ENCODE peak calls at places on chromosomes 16 and 17, in seven cellular contexts. C is HepG2, U is HCT116, G is GM12878, K is SK-N-SH, E is K562, X is H1. D is an unnamed sample.
A peak's percentile ranks its signal among the peaks of the same experiment; 100 is the strongest.

GRCh38 chr16:22848451-22848850 is 34.5 kb downstream of the HS3ST2 start:
- DNase-seq in X (no peak), E (no peak), G (no peak), K (no peak), U (no peak), C (no peak), D (no peak)

GRCh38 chr17:68591583-68591982 is 9.6 kb downstream of the FAM20A start:
- DNase-seq in G (no peak), C (no peak), E (peak; percentile 80), K (no peak), X (no peak), U (no peak), D (peak; percentile 31)

GRCh38 chr16:10314811-10315210 is 71.0 kb upstream of the ATF7IP2 start:
- DNase-seq in G (no peak), C (peak; percentile 65), X (no peak), E (no peak), K (peak; percentile 8), U (no peak), D (peak; percentile 42)

GRCh38 chr16:3157229-3158013 is 22.6 kb downstream of the ZNF213 start:
- DNase-seq in C (peak; percentile 89), K (peak; percentile 76), U (peak; percentile 90), X (no peak), E (peak; percentile 71), G (no peak), D (peak; percentile 93)

GRCh38 chr16:59164461-59164860 is 430.3 kb upstream of the GOT2 start:
- DNase-seq in X (no peak), E (no peak), U (no peak), K (no peak), C (no peak), G (no peak), D (peak; percentile 55)

GRCh38 chr16:68074850-68075249 is 10.3 kb upstream of the NFATC3 start:
- DNase-seq in G (peak; percentile 95), U (no peak), X (no peak), C (no peak), E (no peak), K (no peak), D (no peak)

GRCh38 chr17:57092171-57092570 is 7.1 kb downstream of the AKAP1 start:
- DNase-seq in E (no peak), K (no peak), X (no peak), U (no peak), C (no peak), G (no peak), D (no peak)

GRCh38 chr16:74667215-74667765 is 613 bp upstream of the RFWD3 start:
- DNase-seq in U (no peak), K (peak; percentile 24), E (peak; percentile 46), C (peak; percentile 41), G (no peak), X (no peak), D (no peak)

GRCh38 chr17:37230633-37231032 is 145.2 kb upstream of the C17orf78 start:
- DNase-seq in X (no peak), E (no peak), U (no peak), C (no peak), K (no peak), G (no peak), D (no peak)

GRCh38 chr17:9169116-9169515 is 147.8 kb downstream of the NTN1 start:
- DNase-seq in X (no peak), E (no peak), K (no peak), U (peak; percentile 28), G (no peak), C (no peak), D (no peak)

GRCh38 chr16:81469710-81470481 is 25.3 kb downstream of the CMIP start:
- DNase-seq in E (peak; percentile 51), K (no peak), C (no peak), U (no peak), X (no peak), G (peak; percentile 65), D (no peak)

GRCh38 chr17:48053758-48054237 is 5.6 kb downstream of the NFE2L1 start:
- DNase-seq in K (no peak), G (no peak), C (no peak), E (no peak), X (no peak), U (no peak), D (no peak)

GRCh38 chr17:48051706-48052486 is 3.7 kb downstream of the NFE2L1 start:
- DNase-seq in G (no peak), C (peak; percentile 85), U (no peak), E (peak; percentile 47), X (no peak), K (no peak), D (peak; percentile 47)

GRCh38 chr17:48054238-48055185 is 6.4 kb downstream of the NFE2L1 start:
- DNase-seq in E (peak; percentile 80), X (peak; percentile 98), C (no peak), U (no peak), G (no peak), K (peak; percentile 97), D (no peak)

GRCh38 chr17:48051278-48051677 is 3.1 kb downstream of the NFE2L1 start:
- DNase-seq in K (no peak), X (no peak), E (no peak), G (no peak), C (no peak), U (no peak), D (no peak)

DNA sequence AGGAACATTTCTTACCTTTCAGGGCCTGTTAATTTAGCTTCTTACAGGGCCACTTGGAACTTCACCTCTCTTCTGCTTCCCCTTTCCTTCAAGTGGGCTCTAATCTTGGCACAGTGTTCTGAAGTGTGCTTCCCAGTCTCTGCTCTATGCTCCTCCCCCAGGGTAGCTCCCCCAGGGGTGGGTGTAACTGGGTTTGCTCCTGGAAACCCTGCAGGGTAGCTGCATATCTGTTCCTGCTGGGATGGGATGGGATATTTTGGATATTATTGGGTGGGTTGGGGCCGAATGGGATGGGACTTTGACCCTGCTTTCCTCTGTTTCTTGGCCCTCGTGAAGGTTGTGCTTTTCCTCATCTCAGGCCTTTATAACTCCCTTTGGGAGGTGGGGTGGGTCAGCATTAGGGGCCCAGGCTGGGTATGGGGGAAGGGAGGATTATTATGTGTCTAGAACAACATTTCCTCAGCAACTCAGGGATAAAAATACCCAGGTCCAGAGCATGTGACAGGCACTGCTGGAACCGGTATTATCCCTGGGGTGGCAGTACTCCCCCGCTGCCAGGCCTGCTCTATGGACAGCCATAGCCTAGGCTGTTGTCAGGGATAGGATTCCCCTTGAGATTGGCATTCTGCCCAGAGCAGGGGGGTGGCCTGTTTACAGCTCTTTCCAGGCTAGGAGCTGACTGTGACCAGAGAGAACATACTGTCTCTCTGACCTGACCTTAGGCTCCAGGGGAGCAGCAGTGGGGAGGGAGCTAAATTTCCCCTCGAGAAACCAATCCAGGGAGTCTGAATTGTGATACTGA is 5.0 kb downstream of the NFE2L1 start:
- DNase-seq in C (peak; percentile 77), G (no peak), U (no peak), K (peak; percentile 80), E (peak; percentile 32), X (no peak), D (no peak)
- TF ChIP-seq JUND in C (no peak), G (no peak), U (no peak), K (no peak), E (no peak), X (no peak), D (no peak)

DNA sequence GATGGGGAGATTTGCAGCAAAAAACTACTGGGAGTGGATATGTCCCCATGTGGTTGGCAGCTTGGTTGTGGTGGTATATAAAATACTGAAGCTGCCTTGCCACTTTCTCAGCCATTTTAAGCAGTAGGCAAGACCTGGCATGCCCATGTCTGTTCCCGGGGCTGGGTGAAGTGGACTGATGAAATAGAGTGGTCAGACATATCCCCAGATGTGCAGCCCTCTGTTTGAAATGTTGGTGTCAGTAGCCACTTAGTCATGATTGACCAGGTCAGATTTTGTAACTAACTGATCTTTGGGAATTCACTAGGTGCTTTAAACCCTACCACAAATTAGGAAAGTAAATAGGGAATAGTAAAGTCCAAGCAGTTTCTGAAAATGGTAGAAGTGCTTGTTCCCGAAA is 151.6 kb downstream of the PHKB start:
- DNase-seq in C (no peak), U (no peak), K (no peak), G (no peak), X (no peak), E (no peak), D (no peak)
- TF ChIP-seq JUND in C (no peak), U (no peak), K (no peak), G (no peak), X (no peak), E (no peak), D (no peak)

DNA sequence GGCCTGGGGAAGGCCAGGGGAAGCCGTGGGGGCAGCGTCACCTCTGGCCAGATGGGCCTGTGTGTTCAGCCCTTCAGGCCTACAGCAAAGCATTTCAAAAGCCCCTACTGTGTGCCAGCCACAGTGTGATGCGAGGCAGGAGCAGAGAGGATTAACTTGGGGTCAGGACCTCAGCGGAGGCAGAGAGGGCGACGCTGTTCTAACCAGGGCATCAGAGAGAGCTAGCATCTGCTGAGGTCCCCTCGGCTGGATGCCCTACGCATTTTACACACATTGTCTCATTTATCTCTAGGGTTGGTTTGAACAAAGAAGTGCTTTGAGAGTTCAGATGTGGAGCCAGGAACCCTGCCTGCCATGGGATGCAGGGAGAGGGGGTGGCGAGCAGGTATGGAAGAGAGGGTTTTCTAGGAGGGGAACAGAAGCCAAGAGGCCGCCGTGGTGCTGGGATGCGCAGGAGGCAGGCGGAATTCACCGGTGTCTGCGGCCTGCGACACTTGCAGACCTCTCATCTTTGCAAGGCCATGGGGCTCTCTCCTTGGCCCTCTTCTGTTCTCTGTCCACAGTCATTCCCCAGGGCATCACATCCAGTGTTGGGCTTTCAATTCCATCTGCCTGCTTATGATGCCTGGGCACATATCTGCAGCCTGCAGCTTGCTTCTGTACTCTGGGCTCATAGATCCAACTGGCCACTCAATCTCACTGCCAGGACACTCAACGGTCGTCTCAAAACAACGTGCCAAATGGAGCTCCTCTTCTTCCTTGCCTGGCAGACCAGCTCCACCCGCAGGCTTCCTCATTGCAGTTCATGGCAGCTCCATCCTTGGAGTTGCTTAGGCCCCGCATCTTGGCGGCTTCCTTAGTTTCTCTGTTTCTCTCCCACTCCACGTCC is 8.1 kb upstream of the NKD1 start:
- DNase-seq in C (peak; percentile 52), K (no peak), G (no peak), X (no peak), U (no peak), E (no peak), D (no peak)
- TF ChIP-seq JUND in C (no peak), K (no peak), G (no peak), X (no peak), U (no peak), E (no peak), D (no peak)

GRCh38 chr16:80123189-80123588 is 417.6 kb upstream of the DYNLRB2 start:
- DNase-seq in U (no peak), K (no peak), G (no peak), X (no peak), E (no peak), C (no peak), D (no peak)

GRCh38 chr16:80120899-80121521 is 419.8 kb upstream of the DYNLRB2 start:
- DNase-seq in X (no peak), K (peak; percentile 24), U (no peak), G (no peak), C (no peak), E (no peak), D (no peak)

GRCh38 chr16:80122155-80122554 is 418.6 kb upstream of the DYNLRB2 start:
- DNase-seq in U (no peak), C (no peak), K (peak; percentile 40), G (no peak), E (no peak), X (no peak), D (no peak)

GRCh38 chr16:80117731-80118130 is 423.1 kb upstream of the DYNLRB2 start:
- DNase-seq in E (no peak), X (no peak), G (no peak), U (no peak), K (no peak), C (no peak), D (no peak)

DNA sequence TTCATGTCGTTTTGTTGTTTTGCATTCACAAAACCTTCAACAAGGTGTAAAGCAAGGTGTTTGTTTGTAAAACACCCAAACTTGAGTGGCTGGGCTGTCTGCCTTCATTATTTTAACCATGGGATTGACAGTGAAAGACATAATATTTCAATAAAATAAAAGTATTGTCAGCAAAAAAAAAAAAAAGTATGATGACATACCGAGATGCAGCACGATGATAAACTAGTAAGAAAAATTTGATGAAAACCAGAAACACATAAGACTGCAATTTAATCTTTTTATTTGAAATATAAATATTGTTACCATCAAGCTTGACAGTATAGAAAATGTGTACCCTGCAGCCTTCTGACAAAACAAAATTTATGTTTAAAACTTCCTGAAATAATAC is 419.3 kb upstream of the DYNLRB2 start:
- DNase-seq in X (no peak), U (no peak), K (no peak), G (no peak), C (no peak), E (no peak), D (no peak)
- TF ChIP-seq JUND in X (no peak), U (no peak), K (no peak), G (no peak), C (no peak), E (no peak), D (no peak)